ENCODE peak calls at places on chromosomes 3 and 15, in five cellular contexts. One of them, this sample, is unnamed.

GRCh38 chr3:14462738-14463137 is 60.3 kb downstream of the SLC6A6 start:
- DNase-seq in neural progenitor cell: no peak
- DNase-seq in CD8-positive, alpha-beta memory T cell: no peak
- DNase-seq in body of pancreas: no peak
- DNase-seq in CD8-positive, alpha-beta T cell: no peak
- DNase-seq in this sample: no peak

GRCh38 chr15:59353994-59354951 is 18.4 kb downstream of the MYO1E start:
- DNase-seq in neural progenitor cell: peak; percentile 27
- DNase-seq in CD8-positive, alpha-beta memory T cell: no peak
- DNase-seq in body of pancreas: no peak
- DNase-seq in CD8-positive, alpha-beta T cell: no peak
- DNase-seq in this sample: no peak

GRCh38 chr3:113912551-113913246 is 35.1 kb upstream of the ZDHHC23 start:
- DNase-seq in neural progenitor cell: peak; percentile 73
- DNase-seq in CD8-positive, alpha-beta memory T cell: no peak
- DNase-seq in body of pancreas: peak; percentile 48
- DNase-seq in CD8-positive, alpha-beta T cell: no peak
- DNase-seq in this sample: no peak

GRCh38 chr3:190718691-190719090 is 143.8 kb downstream of the GMNC start:
- DNase-seq in neural progenitor cell: no peak
- DNase-seq in CD8-positive, alpha-beta memory T cell: no peak
- DNase-seq in body of pancreas: no peak
- DNase-seq in CD8-positive, alpha-beta T cell: no peak
- DNase-seq in this sample: no peak

GRCh38 chr3:197029511-197030167 is at the start of gene MELTF:
- DNase-seq in neural progenitor cell: peak; percentile 88
- DNase-seq in CD8-positive, alpha-beta memory T cell: peak; percentile 72
- DNase-seq in body of pancreas: peak; percentile 61
- DNase-seq in CD8-positive, alpha-beta T cell: peak; percentile 82
- DNase-seq in this sample: peak; percentile 75

GRCh38 chr15:75153084-75153483 is 48.6 kb upstream of the C15orf39 start:
- DNase-seq in neural progenitor cell: no peak
- DNase-seq in CD8-positive, alpha-beta memory T cell: no peak
- DNase-seq in body of pancreas: no peak
- DNase-seq in CD8-positive, alpha-beta T cell: no peak
- DNase-seq in this sample: no peak

GRCh38 chr3:94303897-94304296 is 241.0 kb downstream of the NSUN3 start:
- DNase-seq in neural progenitor cell: peak; percentile 18
- DNase-seq in CD8-positive, alpha-beta memory T cell: no peak
- DNase-seq in body of pancreas: no peak
- DNase-seq in CD8-positive, alpha-beta T cell: no peak
- DNase-seq in this sample: no peak

GRCh38 chr15:78004919-78005634 is 72.4 kb downstream of the TBC1D2B start:
- DNase-seq in neural progenitor cell: no peak
- DNase-seq in CD8-positive, alpha-beta memory T cell: no peak
- DNase-seq in body of pancreas: peak; percentile 82
- DNase-seq in CD8-positive, alpha-beta T cell: no peak
- DNase-seq in this sample: no peak

GRCh38 chr3:193490989-193491388 is 63.7 kb downstream of the ATP13A4 start:
- DNase-seq in neural progenitor cell: no peak
- DNase-seq in CD8-positive, alpha-beta memory T cell: no peak
- DNase-seq in body of pancreas: no peak
- DNase-seq in CD8-positive, alpha-beta T cell: no peak
- DNase-seq in this sample: no peak

GRCh38 chr3:187328691-187329090 is 37.2 kb upstream of the MASP1 start:
- DNase-seq in neural progenitor cell: no peak
- DNase-seq in CD8-positive, alpha-beta memory T cell: no peak
- DNase-seq in body of pancreas: no peak
- DNase-seq in CD8-positive, alpha-beta T cell: no peak
- DNase-seq in this sample: no peak

GRCh38 chr15:58136731-58137130 is 1.4 kb upstream of the AQP9 start:
- DNase-seq in neural progenitor cell: no peak
- DNase-seq in CD8-positive, alpha-beta memory T cell: no peak
- DNase-seq in body of pancreas: no peak
- DNase-seq in CD8-positive, alpha-beta T cell: no peak
- DNase-seq in this sample: no peak

GRCh38 chr15:42577514-42578031 is 2.2 kb downstream of the STARD9 start:
- DNase-seq in neural progenitor cell: no peak
- DNase-seq in CD8-positive, alpha-beta memory T cell: no peak
- DNase-seq in body of pancreas: no peak
- DNase-seq in CD8-positive, alpha-beta T cell: no peak
- DNase-seq in this sample: no peak

GRCh38 chr3:14899993-14900618 is 47.3 kb upstream of the NR2C2 start:
- DNase-seq in neural progenitor cell: no peak
- DNase-seq in CD8-positive, alpha-beta memory T cell: no peak
- DNase-seq in body of pancreas: no peak
- DNase-seq in CD8-positive, alpha-beta T cell: no peak
- DNase-seq in this sample: no peak

GRCh38 chr3:142501004-142501926 is 53.4 kb upstream of the XRN1 start:
- DNase-seq in neural progenitor cell: no peak
- DNase-seq in CD8-positive, alpha-beta memory T cell: no peak
- DNase-seq in body of pancreas: no peak
- DNase-seq in CD8-positive, alpha-beta T cell: no peak
- DNase-seq in this sample: no peak

GRCh38 chr15:76206325-76206976 is 104.8 kb downstream of the ETFA start:
- DNase-seq in neural progenitor cell: no peak
- DNase-seq in CD8-positive, alpha-beta memory T cell: no peak
- DNase-seq in body of pancreas: peak; percentile 91
- DNase-seq in CD8-positive, alpha-beta T cell: no peak
- DNase-seq in this sample: no peak

GRCh38 chr15:92820233-92821021 is 79.7 kb upstream of the CHD2 start:
- DNase-seq in neural progenitor cell: peak; percentile 97
- DNase-seq in CD8-positive, alpha-beta memory T cell: peak; percentile 75
- DNase-seq in body of pancreas: peak; percentile 94
- DNase-seq in CD8-positive, alpha-beta T cell: peak; percentile 91
- DNase-seq in this sample: peak; percentile 82

GRCh38 chr15:93479679-93480078 is 390.7 kb upstream of the RGMA start:
- DNase-seq in neural progenitor cell: no peak
- DNase-seq in CD8-positive, alpha-beta memory T cell: no peak
- DNase-seq in body of pancreas: peak; percentile 58
- DNase-seq in CD8-positive, alpha-beta T cell: no peak
- DNase-seq in this sample: no peak

GRCh38 chr15:42772126-42772525 is 35.2 kb upstream of the CDAN1 start:
- DNase-seq in neural progenitor cell: no peak
- DNase-seq in CD8-positive, alpha-beta memory T cell: no peak
- DNase-seq in body of pancreas: no peak
- DNase-seq in CD8-positive, alpha-beta T cell: no peak
- DNase-seq in this sample: no peak

GRCh38 chr15:89364741-89365450 is 30.3 kb upstream of the POLG start:
- DNase-seq in neural progenitor cell: peak; percentile 63
- DNase-seq in CD8-positive, alpha-beta memory T cell: no peak
- DNase-seq in body of pancreas: no peak
- DNase-seq in CD8-positive, alpha-beta T cell: no peak
- DNase-seq in this sample: no peak

GRCh38 chr3:51953445-51953844 is 1.7 kb upstream of the GPR62 start:
- DNase-seq in neural progenitor cell: no peak
- DNase-seq in CD8-positive, alpha-beta memory T cell: no peak
- DNase-seq in body of pancreas: no peak
- DNase-seq in CD8-positive, alpha-beta T cell: no peak
- DNase-seq in this sample: no peak

GRCh38 chr3:25507811-25508210 is 79.7 kb downstream of the RARB start:
- DNase-seq in neural progenitor cell: no peak
- DNase-seq in CD8-positive, alpha-beta memory T cell: no peak
- DNase-seq in body of pancreas: no peak
- DNase-seq in CD8-positive, alpha-beta T cell: no peak
- DNase-seq in this sample: no peak

GRCh38 chr3:69282191-69282590 is 103.7 kb downstream of the FRMD4B start:
- DNase-seq in neural progenitor cell: no peak
- DNase-seq in CD8-positive, alpha-beta memory T cell: peak; percentile 39
- DNase-seq in body of pancreas: no peak
- DNase-seq in CD8-positive, alpha-beta T cell: peak; percentile 58
- DNase-seq in this sample: no peak

GRCh38 chr3:65953301-65953812 is 85.4 kb downstream of the MAGI1 start:
- DNase-seq in neural progenitor cell: peak; percentile 23
- DNase-seq in CD8-positive, alpha-beta memory T cell: no peak
- DNase-seq in body of pancreas: peak; percentile 94
- DNase-seq in CD8-positive, alpha-beta T cell: no peak
- DNase-seq in this sample: no peak

DNA sequence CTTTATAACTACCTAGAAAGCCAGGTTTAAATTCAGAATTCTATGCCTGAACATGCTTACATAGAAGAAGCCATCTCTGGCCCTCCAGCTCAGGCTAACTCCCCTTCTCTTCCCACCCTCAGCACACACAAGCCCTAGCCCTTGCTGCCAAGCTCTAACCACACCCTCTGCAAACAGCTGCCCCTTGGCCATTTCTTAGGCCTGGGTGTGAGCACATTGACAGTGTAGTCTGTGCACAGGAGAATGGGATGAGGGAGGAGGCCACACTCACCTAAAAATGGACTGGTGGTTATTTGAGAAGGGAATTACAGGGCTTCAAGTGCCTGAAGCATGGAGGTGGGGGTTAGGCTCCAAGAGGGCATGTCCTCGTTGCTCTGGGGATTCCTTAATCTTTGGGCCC is 42.3 kb upstream of the SLC25A36 start:
- DNase-seq in neural progenitor cell: no peak
- DNase-seq in CD8-positive, alpha-beta memory T cell: no peak
- DNase-seq in body of pancreas: no peak
- DNase-seq in CD8-positive, alpha-beta T cell: no peak
- DNase-seq in this sample: no peak
- H3K9me3 ChIP-seq in neural progenitor cell: no peaks in the 10 kb centered on the region
- H3K9me3 ChIP-seq in CD8-positive, alpha-beta memory T cell: no peaks in the 10 kb centered on the region
- H3K9me3 ChIP-seq in body of pancreas: no peaks in the 10 kb centered on the region
- H3K9me3 ChIP-seq in CD8-positive, alpha-beta T cell: no peaks in the 10 kb centered on the region
- H3K9me3 ChIP-seq in this sample: no peaks in the 10 kb centered on the region

GRCh38 chr3:75737831-75738493 is 47.4 kb downstream of the ZNF717 start:
- DNase-seq in neural progenitor cell: no peak
- DNase-seq in CD8-positive, alpha-beta memory T cell: no peak
- DNase-seq in body of pancreas: no peak
- DNase-seq in CD8-positive, alpha-beta T cell: no peak
- DNase-seq in this sample: no peak
- H3K9me3 ChIP-seq in neural progenitor cell: peaks cover 34% of the 10 kb centered on the region
- H3K9me3 ChIP-seq in CD8-positive, alpha-beta memory T cell: peaks cover 62% of the 10 kb centered on the region
- H3K9me3 ChIP-seq in body of pancreas: peaks cover 2% of the 10 kb centered on the region
- H3K9me3 ChIP-seq in CD8-positive, alpha-beta T cell: peaks cover 64% of the 10 kb centered on the region
- H3K9me3 ChIP-seq in this sample: peaks cover 54% of the 10 kb centered on the region

GRCh38 chr15:22240951-22241350 is 160.6 kb downstream of the OR4M2 start:
- DNase-seq in neural progenitor cell: no peak
- DNase-seq in CD8-positive, alpha-beta memory T cell: no peak
- DNase-seq in body of pancreas: no peak
- DNase-seq in CD8-positive, alpha-beta T cell: no peak
- DNase-seq in this sample: no peak
- H3K9me3 ChIP-seq in neural progenitor cell: peaks cover 43% of the 10 kb centered on the region
- H3K9me3 ChIP-seq in CD8-positive, alpha-beta memory T cell: no peaks in the 10 kb centered on the region
- H3K9me3 ChIP-seq in body of pancreas: no peaks in the 10 kb centered on the region
- H3K9me3 ChIP-seq in CD8-positive, alpha-beta T cell: no peaks in the 10 kb centered on the region
- H3K9me3 ChIP-seq in this sample: no peaks in the 10 kb centered on the region

DNA sequence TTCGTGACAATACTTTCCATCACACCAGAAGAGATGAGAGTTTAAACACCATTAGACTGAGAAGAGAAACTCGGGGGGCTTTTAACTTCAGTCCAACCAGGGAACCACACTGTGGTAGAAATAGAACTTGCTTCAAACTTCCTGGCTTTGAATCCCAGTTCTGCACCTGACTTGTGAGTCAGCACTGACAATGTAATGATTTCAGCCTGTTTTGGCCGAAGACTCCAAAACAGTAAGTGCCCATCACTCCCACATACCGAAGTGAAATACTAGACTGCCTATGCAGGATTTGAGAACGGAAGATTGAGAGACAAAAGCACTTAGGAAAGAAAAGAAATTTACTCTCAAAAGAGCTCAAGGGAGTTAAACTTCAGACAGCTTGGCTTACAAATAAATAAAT is 27.0 kb downstream of the C2CD4B start:
- DNase-seq in neural progenitor cell: no peak
- DNase-seq in CD8-positive, alpha-beta memory T cell: no peak
- DNase-seq in body of pancreas: no peak
- DNase-seq in CD8-positive, alpha-beta T cell: no peak
- DNase-seq in this sample: no peak
- H3K9me3 ChIP-seq in neural progenitor cell: no peaks in the 10 kb centered on the region
- H3K9me3 ChIP-seq in CD8-positive, alpha-beta memory T cell: no peaks in the 10 kb centered on the region
- H3K9me3 ChIP-seq in body of pancreas: no peaks in the 10 kb centered on the region
- H3K9me3 ChIP-seq in CD8-positive, alpha-beta T cell: no peaks in the 10 kb centered on the region
- H3K9me3 ChIP-seq in this sample: no peaks in the 10 kb centered on the region

DNA sequence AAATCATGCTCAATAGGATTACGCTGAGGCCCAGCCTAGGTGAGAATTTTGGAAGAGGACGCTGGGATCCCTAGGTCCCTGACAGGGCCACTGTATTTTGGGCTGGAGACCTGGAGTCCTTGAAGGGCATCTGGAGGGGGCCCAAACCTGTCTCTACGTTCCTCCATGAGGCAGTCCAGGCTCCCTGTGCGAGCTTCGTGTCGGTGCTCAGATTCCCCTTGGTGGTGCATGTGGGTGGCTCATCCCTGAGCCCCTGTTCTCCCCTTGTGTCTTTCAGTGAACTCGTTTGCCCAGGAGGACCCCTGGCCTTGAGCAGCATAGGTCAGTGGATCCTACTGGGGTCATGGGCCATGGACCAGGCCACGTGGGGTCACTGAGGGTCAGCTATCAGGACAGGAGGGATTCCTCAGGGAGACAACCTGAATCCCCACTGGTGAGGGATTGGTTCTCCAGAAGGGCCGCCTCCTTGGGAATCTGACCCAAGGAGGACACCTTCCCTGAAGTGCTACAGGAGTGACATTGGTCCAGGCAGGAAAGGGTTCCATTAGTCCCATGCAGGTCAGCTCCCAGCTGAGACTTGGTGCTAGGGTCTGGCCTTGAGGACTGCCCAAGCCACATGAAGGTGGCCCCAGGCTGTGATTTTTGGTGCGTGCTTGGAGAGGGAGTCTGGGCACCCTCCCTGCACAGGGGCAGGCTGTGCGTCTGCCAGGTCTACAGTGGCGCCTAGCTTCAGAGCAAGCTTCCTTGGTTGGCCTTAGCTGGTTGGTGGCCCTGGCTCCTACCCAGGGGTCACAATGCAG is 229.8 kb downstream of the SNRPN start:
- DNase-seq in neural progenitor cell: no peak
- DNase-seq in CD8-positive, alpha-beta memory T cell: no peak
- DNase-seq in body of pancreas: no peak
- DNase-seq in CD8-positive, alpha-beta T cell: no peak
- DNase-seq in this sample: no peak
- H3K9me3 ChIP-seq in neural progenitor cell: no peaks in the 10 kb centered on the region
- H3K9me3 ChIP-seq in CD8-positive, alpha-beta memory T cell: no peaks in the 10 kb centered on the region
- H3K9me3 ChIP-seq in body of pancreas: no peaks in the 10 kb centered on the region
- H3K9me3 ChIP-seq in CD8-positive, alpha-beta T cell: no peaks in the 10 kb centered on the region
- H3K9me3 ChIP-seq in this sample: no peaks in the 10 kb centered on the region

GRCh38 chr15:56557415-56557814 is 92.5 kb upstream of the MNS1 start:
- DNase-seq in neural progenitor cell: no peak
- DNase-seq in CD8-positive, alpha-beta memory T cell: no peak
- DNase-seq in body of pancreas: no peak
- DNase-seq in CD8-positive, alpha-beta T cell: no peak
- DNase-seq in this sample: no peak
- H3K9me3 ChIP-seq in neural progenitor cell: no peaks in the 10 kb centered on the region
- H3K9me3 ChIP-seq in CD8-positive, alpha-beta memory T cell: no peaks in the 10 kb centered on the region
- H3K9me3 ChIP-seq in body of pancreas: peaks cover 2% of the 10 kb centered on the region
- H3K9me3 ChIP-seq in CD8-positive, alpha-beta T cell: no peaks in the 10 kb centered on the region
- H3K9me3 ChIP-seq in this sample: no peaks in the 10 kb centered on the region

GRCh38 chr15:45139770-45140169 is 10.0 kb downstream of the DUOX1 start:
- DNase-seq in neural progenitor cell: no peak
- DNase-seq in CD8-positive, alpha-beta memory T cell: no peak
- DNase-seq in body of pancreas: no peak
- DNase-seq in CD8-positive, alpha-beta T cell: no peak
- DNase-seq in this sample: no peak
- H3K9me3 ChIP-seq in neural progenitor cell: no peaks in the 10 kb centered on the region
- H3K9me3 ChIP-seq in CD8-positive, alpha-beta memory T cell: no peaks in the 10 kb centered on the region
- H3K9me3 ChIP-seq in body of pancreas: no peaks in the 10 kb centered on the region
- H3K9me3 ChIP-seq in CD8-positive, alpha-beta T cell: no peaks in the 10 kb centered on the region
- H3K9me3 ChIP-seq in this sample: no peaks in the 10 kb centered on the region

This sample was measured in T-helper 17 cell.